ENCODE peak calls at places on chromosomes 12 and 14, in six cellular contexts. B is left ventricle myocardium superior, G is tibial nerve, Q is HuH-7, T is H54, H is fibroblast of pulmonary artery. S is an unnamed sample.

GRCh38 chr14:51328089-51328941 is 88.3 kb downstream of the TMX1 start:
- DNase-seq in B (peak), G (no peak), Q (no peak), T (no peak), H (peak), S (peak)

GRCh38 chr12:115437061-115437567 is 753.1 kb upstream of the TBX3 start:
- DNase-seq in B (peak), G (no peak), Q (no peak), T (no peak), H (peak), S (no peak)

GRCh38 chr12:52873832-52874572 is 25.2 kb upstream of the KRT78 start:
- DNase-seq in B (peak), G (peak), Q (peak), T (peak), H (peak), S (peak)

GRCh38 chr14:23006544-23007419 is 3.2 kb downstream of the C14orf93 start:
- DNase-seq in B (peak), G (peak), Q (peak), T (peak), H (peak), S (peak)

GRCh38 chr14:99273724-99274345 is 1.8 kb upstream of the BCL11B start:
- DNase-seq in B (no peak), G (no peak), Q (no peak), T (no peak), H (no peak), S (no peak)

GRCh38 chr12:79294590-79294989 is 396.2 kb downstream of the PAWR start:
- DNase-seq in B (no peak), G (no peak), Q (no peak), T (no peak), H (no peak), S (no peak)

GRCh38 chr12:120235369-120236123 is 30.0 kb downstream of the PXN start:
- DNase-seq in B (no peak), G (no peak), Q (no peak), T (no peak), H (no peak), S (peak)

GRCh38 chr14:44798386-44799242 is 163.1 kb downstream of the KLHL28 start:
- DNase-seq in B (peak), G (no peak), Q (no peak), T (no peak), H (no peak), S (no peak)

GRCh38 chr12:57085999-57086950 is 2.6 kb upstream of the NAB2 start:
- DNase-seq in B (peak), G (peak), Q (peak), T (no peak), H (peak), S (peak)

GRCh38 chr12:123533672-123534643 is at the start of gene RILPL1:
- DNase-seq in B (peak), G (no peak), Q (peak), T (peak), H (peak), S (peak)

GRCh38 chr12:110917467-110917866 is 2.9 kb downstream of the MYL2 start:
- DNase-seq in B (no peak), G (no peak), Q (no peak), T (peak), H (peak), S (peak)

GRCh38 chr12:124388679-124389536 is 94.0 kb downstream of the RFLNA start:
- DNase-seq in B (peak), G (peak), Q (peak), T (peak), H (peak), S (peak)

GRCh38 chr12:127411981-127412380 is 855.0 kb upstream of the TMEM132C start:
- DNase-seq in B (no peak), G (no peak), Q (no peak), T (no peak), H (no peak), S (no peak)

GRCh38 chr12:75870878-75871277 is 160.7 kb downstream of the PHLDA1 start:
- DNase-seq in B (no peak), G (no peak), Q (no peak), T (no peak), H (no peak), S (no peak)

GRCh38 chr12:11513288-11513687 is 117.9 kb upstream of the PRB2 start:
- DNase-seq in B (no peak), G (no peak), Q (peak), T (no peak), H (peak), S (peak)

GRCh38 chr14:92997343-92998061 is 74.6 kb downstream of the CHGA start:
- DNase-seq in B (peak), G (no peak), Q (no peak), T (no peak), H (peak), S (no peak)

GRCh38 chr14:49940805-49941421 is 48.0 kb downstream of the ARF6 start:
- DNase-seq in B (no peak), G (no peak), Q (no peak), T (no peak), H (peak), S (peak)

GRCh38 chr14:69459122-69459521 is 25.4 kb upstream of the PLEKHD1 start:
- DNase-seq in B (no peak), G (no peak), Q (no peak), T (no peak), H (no peak), S (no peak)